ENCODE peak calls at places on chromosomes 7 and 10, in five cellular contexts. S, Q, R, G and T are unnamed samples.

GRCh38 chr7:79454325-79454960 is 976 bp upstream of the MAGI2 start:
- DNase-seq in S (no peak), Q (peak; percentile 48), R (peak; percentile 65), G (no peak), T (peak; percentile 63)

GRCh38 chr7:130793855-130794618 is 60.0 kb upstream of the KLF14 start:
- DNase-seq in S (no peak), Q (peak; percentile 50), R (no peak), G (no peak), T (peak; percentile 45)

GRCh38 chr7:78437118-78437517 is 638.5 kb downstream of the PHTF2 start:
- DNase-seq in S (no peak), Q (peak; percentile 80), R (no peak), G (peak; percentile 23), T (peak; percentile 41)

GRCh38 chr7:27151341-27151944 is 940 bp downstream of the HOXA3 start:
- DNase-seq in S (no peak), Q (no peak), R (peak; percentile 42), G (no peak), T (no peak)

GRCh38 chr7:30012757-30013156 is 13.7 kb downstream of the FKBP14 start:
- DNase-seq in S (no peak), Q (no peak), R (no peak), G (no peak), T (no peak)

GRCh38 chr10:57952741-57953140 is 315.0 kb downstream of the IPMK start:
- DNase-seq in S (no peak), Q (peak; percentile 72), R (no peak), G (no peak), T (peak; percentile 8)

GRCh38 chr10:103259989-103260388 is 14.3 kb downstream of the RPEL1 start:
- DNase-seq in S (no peak), Q (no peak), R (no peak), G (no peak), T (no peak)

GRCh38 chr10:52474265-52474664 is 160.2 kb downstream of the DKK1 start:
- DNase-seq in S (no peak), Q (no peak), R (no peak), G (no peak), T (no peak)

GRCh38 chr10:118658762-118659161 is 63.3 kb upstream of the PRLHR start:
- DNase-seq in S (no peak), Q (no peak), R (no peak), G (no peak), T (no peak)

GRCh38 chr7:107486041-107486440 is 16.2 kb downstream of the GPR22 start:
- DNase-seq in S (no peak), Q (no peak), R (no peak), G (no peak), T (no peak)

GRCh38 chr10:11581213-11581612 is 30.2 kb downstream of the USP6NL start:
- DNase-seq in S (no peak), Q (peak; percentile 6), R (no peak), G (no peak), T (peak; percentile 6)

GRCh38 chr10:100934084-100934659 is 21.4 kb downstream of the SLF2 start:
- DNase-seq in S (no peak), Q (no peak), R (no peak), G (no peak), T (no peak)

GRCh38 chr7:131111081-131111576 is 216.5 kb upstream of the MKLN1 start:
- DNase-seq in S (no peak), Q (peak; percentile 91), R (no peak), G (peak; percentile 56), T (peak; percentile 92)

GRCh38 chr7:5636914-5637313 is 144.5 kb downstream of the RNF216 start:
- DNase-seq in S (peak; percentile 76), Q (peak; percentile 92), R (peak; percentile 87), G (peak; percentile 59), T (peak; percentile 94)

GRCh38 chr10:70974920-70975319 is 86.6 kb upstream of the PCBD1 start:
- DNase-seq in S (no peak), Q (no peak), R (no peak), G (no peak), T (no peak)

GRCh38 chr10:74704629-74705360 is 121.6 kb upstream of the KAT6B start:
- DNase-seq in S (no peak), Q (peak; percentile 16), R (no peak), G (no peak), T (no peak)

GRCh38 chr10:119597405-119598186 is 832 bp upstream of the TIAL1 start:
- DNase-seq in S (no peak), Q (no peak), R (no peak), G (no peak), T (no peak)

GRCh38 chr7:33423646-33424020 is 294.3 kb downstream of the BBS9 start:
- DNase-seq in S (no peak), Q (no peak), R (no peak), G (no peak), T (peak; percentile 13)

GRCh38 chr10:45557275-45557905 is 115.2 kb downstream of the ZFAND4 start:
- DNase-seq in S (no peak), Q (no peak), R (no peak), G (no peak), T (no peak)

GRCh38 chr10:70540089-70540788 is 61.7 kb downstream of the PALD1 start:
- DNase-seq in S (no peak), Q (no peak), R (no peak), G (no peak), T (peak; percentile 22)

GRCh38 chr10:122368502-122369254 is 5.8 kb upstream of the PLEKHA1 start:
- DNase-seq in S (no peak), Q (no peak), R (peak; percentile 45), G (no peak), T (peak; percentile 12)

GRCh38 chr10:124595143-124595883 is 133.7 kb downstream of the LHPP start:
- DNase-seq in S (no peak), Q (no peak), R (peak; percentile 14), G (no peak), T (no peak)

GRCh38 chr10:131569851-131570715 is 258.6 kb upstream of the TCERG1L start:
- DNase-seq in S (no peak), Q (no peak), R (no peak), G (no peak), T (no peak)
- TF ChIP-seq CTCF in S (no peak), Q (no peak), R (no peak), G (no peak), T (no peak)

GRCh38 chr7:127251048-127251451 is 1.7 kb downstream of the GRM8 start:
- DNase-seq in S (no peak), Q (no peak), R (peak; percentile 55), G (no peak), T (no peak)
- H3K4me3 ChIP-seq in S (peak overlapping the region; percentile 85), Q (no peak overlapping the region), R (peak overlapping the region; percentile 74), G (no peak overlapping the region), T (no peak overlapping the region)

GRCh38 chr10:117216611-117217195 is 19.4 kb downstream of the KCNK18 start:
- DNase-seq in S (no peak), Q (peak; percentile 63), R (peak; percentile 70), G (no peak), T (peak; percentile 70)
- TF ChIP-seq CTCF in S (peak; percentile 99), Q (peak; percentile 98), R (peak; percentile 80), G (peak; percentile 100), T (peak; percentile 98)

GRCh38 chr7:31922883-31923282 is 147.3 kb downstream of the PDE1C start:
- DNase-seq in S (no peak), Q (no peak), R (no peak), G (no peak), T (no peak)
- H3K4me3 ChIP-seq in S (no peak overlapping the region), Q (no peak overlapping the region), R (no peak overlapping the region), G (no peak overlapping the region), T (no peak overlapping the region)

GRCh38 chr10:18216482-18216881 is 76.3 kb downstream of the CACNB2 start:
- DNase-seq in S (no peak), Q (peak; percentile 30), R (no peak), G (no peak), T (peak; percentile 70)
- TF ChIP-seq CTCF in S (no peak), Q (peak; percentile 70), R (no peak), G (peak; percentile 51), T (peak; percentile 71)

GRCh38 chr7:128350708-128351295 is 7.1 kb upstream of the RBM28 start:
- DNase-seq in S (no peak), Q (no peak), R (no peak), G (no peak), T (no peak)
- H3K4me3 ChIP-seq in S (peak overlapping the region; percentile 66), Q (no peak overlapping the region), R (no peak overlapping the region), G (no peak overlapping the region), T (no peak overlapping the region)

DNA sequence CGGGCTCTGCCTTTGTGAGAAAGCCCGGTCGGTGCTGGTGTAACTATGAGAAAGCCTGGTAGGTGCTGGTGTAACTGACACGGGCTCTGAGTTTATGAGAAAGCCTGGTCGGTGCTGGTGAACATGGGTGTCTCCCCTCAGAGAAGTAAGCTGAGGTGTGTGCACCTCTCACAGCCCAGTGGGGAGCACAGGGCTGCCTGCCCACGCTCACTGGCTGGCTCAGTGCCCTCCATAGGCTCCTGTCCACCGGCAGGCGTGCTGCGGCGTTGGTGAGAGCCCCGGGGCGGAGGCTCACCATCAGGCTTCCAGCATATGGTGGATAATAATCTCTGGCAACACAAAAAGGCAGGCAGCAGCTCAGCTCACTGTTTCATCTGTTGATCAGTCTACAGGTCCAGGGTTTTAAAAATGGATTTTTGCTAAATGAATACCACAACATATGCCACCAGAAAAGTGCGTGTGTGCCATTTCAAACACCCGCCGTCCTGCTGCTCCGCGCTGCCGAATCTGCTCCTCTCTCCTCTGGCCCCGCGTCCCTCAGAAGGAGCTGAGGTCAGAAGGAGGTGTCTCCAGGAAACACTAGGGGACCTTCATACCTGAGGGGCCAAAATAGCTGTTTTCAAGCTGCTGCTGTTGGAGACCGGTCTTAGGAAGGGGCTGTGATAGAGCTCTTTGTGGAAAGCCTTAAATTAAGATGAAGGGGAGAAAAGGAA is 365.7 kb downstream of the DNAJB6 start:
- DNase-seq in S (no peak), Q (no peak), R (no peak), G (no peak), T (no peak)
- TF ChIP-seq CTCF in S (no peak), Q (no peak), R (no peak), G (no peak), T (no peak)

GRCh38 chr10:8047452-8048280 is 6.8 kb upstream of the GATA3 start:
- DNase-seq in S (no peak), Q (no peak), R (no peak), G (no peak), T (no peak)
- H3K4me3 ChIP-seq in S (no peak overlapping the region), Q (no peak overlapping the region), R (no peak overlapping the region), G (no peak overlapping the region), T (no peak overlapping the region)

DNA sequence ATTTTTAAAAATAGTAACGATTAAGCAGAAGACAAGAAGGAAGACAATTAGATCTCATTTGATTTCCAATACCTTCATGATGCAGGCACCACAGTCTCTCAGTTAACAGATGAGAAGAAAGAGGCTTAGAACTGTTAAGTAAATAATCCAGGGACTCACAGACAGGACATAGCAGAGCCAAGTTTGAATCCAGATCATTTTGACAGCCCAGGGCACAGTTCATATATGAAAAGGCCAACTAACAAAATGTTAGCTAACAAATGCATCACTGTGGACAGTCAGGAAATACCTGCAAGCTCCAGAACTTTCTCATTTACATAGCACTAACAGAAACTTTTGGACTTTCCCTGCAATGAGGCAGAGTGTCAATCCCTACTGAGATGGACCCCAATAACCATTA is 4.2 kb upstream of the NPSR1 start:
- DNase-seq in S (no peak), Q (no peak), R (no peak), G (no peak), T (no peak)
- TF ChIP-seq CTCF in S (no peak), Q (no peak), R (no peak), G (no peak), T (no peak)